ENCODE peak calls at places on chromosomes 11 and 22, in ten cellular contexts. L is heart right ventricle; R is NCI-H1436; W is iris pigment epithelial cell; Z is nephron progenitor cell; B is GM03348; Q is activated naive CD4-positive, alpha-beta T cell treated with anti-CD3 and anti-CD28 coated beads, Interleukin-2, amount 10 ng/mL, durations not matched to agents 7 days and 5 days; K is cardiac fibroblast; Y is HepG2; U is NCI-H774. P is an unnamed sample.

GRCh38 chr11:57482782-57483569 is 22.6 kb downstream of the RTN4RL2 start:
- DNase-seq in L (no peak), R (peak), W (no peak), Z (peak), B (peak), Q (peak), K (peak), Y (no peak), U (no peak), P (peak)

GRCh38 chr11:60098508-60098907 is 10.0 kb downstream of the MS4A2 start:
- DNase-seq in L (no peak), R (no peak), W (no peak), Z (no peak), B (no peak), Q (no peak), K (no peak), Y (peak), U (no peak), P (no peak)

GRCh38 chr11:94151903-94152677 is 23.4 kb downstream of the PANX1 start:
- DNase-seq in L (peak), R (no peak), W (peak), Z (no peak), B (peak), Q (no peak), K (peak), Y (peak), U (no peak), P (peak)

GRCh38 chr22:29520851-29521250 is 32.7 kb downstream of the THOC5 start:
- DNase-seq in L (no peak), R (no peak), W (peak), Z (no peak), B (peak), Q (no peak), K (peak), Y (no peak), U (no peak), P (no peak)

GRCh38 chr11:69018924-69019323 is 5.9 kb upstream of the MRGPRF start:
- DNase-seq in L (no peak), R (no peak), W (no peak), Z (no peak), B (peak), Q (no peak), K (no peak), Y (no peak), U (no peak), P (no peak)

GRCh38 chr11:2177081-2177480 is 5.5 kb upstream of the TH start:
- DNase-seq in L (no peak), R (no peak), W (no peak), Z (no peak), B (peak), Q (no peak), K (no peak), Y (no peak), U (no peak), P (no peak)

GRCh38 chr11:79062814-79063762 is 377.7 kb downstream of the TENM4 start:
- DNase-seq in L (peak), R (no peak), W (peak), Z (peak), B (peak), Q (no peak), K (peak), Y (peak), U (no peak), P (no peak)

GRCh38 chr11:20729597-20730095 is 60.3 kb downstream of the NELL1 start:
- DNase-seq in L (no peak), R (no peak), W (no peak), Z (no peak), B (no peak), Q (no peak), K (no peak), Y (no peak), U (no peak), P (no peak)

GRCh38 chr11:95521862-95522261 is 267.7 kb downstream of the FAM76B start:
- DNase-seq in L (no peak), R (no peak), W (no peak), Z (no peak), B (no peak), Q (no peak), K (no peak), Y (no peak), U (no peak), P (no peak)

P was measured in PC-9.